ENCODE peak calls at places on chromosomes 11 and 22, in nine cellular contexts. Y, W, V, Q, N, J, A, T and I are unnamed samples.

GRCh38 chr11:27347949-27348879 is 14.8 kb downstream of the CCDC34 start:
- DNase-seq in N (no peak), W (no peak), Y (no peak), Q (no peak), A (no peak), T (no peak), J (no peak), V (peak), I (no peak)

GRCh38 chr11:27370374-27370773 is 7.4 kb upstream of the CCDC34 start:
- DNase-seq in Q (no peak), A (no peak), J (no peak), V (no peak), W (peak), Y (peak), N (no peak), T (no peak), I (no peak)

GRCh38 chr11:65301491-65302329 is 13.0 kb upstream of the CDC42EP2 start:
- DNase-seq in V (no peak), J (no peak), W (peak), A (no peak), T (no peak), N (no peak), Y (peak), Q (no peak), I (no peak)

GRCh38 chr22:48490513-48491411 is 1336.9 kb downstream of the BRD1 start:
- DNase-seq in J (no peak), T (no peak), Y (no peak), Q (no peak), W (no peak), N (no peak), A (no peak), V (no peak), I (no peak)

GRCh38 chr11:81749245-81749644 is 984.4 kb downstream of the FAM181B start:
- DNase-seq in T (no peak), Q (no peak), Y (no peak), W (no peak), V (no peak), J (no peak), A (no peak), N (no peak), I (no peak)

GRCh38 chr11:36340909-36341308 is 44.8 kb downstream of the PRR5L start:
- DNase-seq in J (no peak), V (no peak), W (no peak), A (no peak), T (no peak), Q (no peak), Y (no peak), N (no peak), I (no peak)

GRCh38 chr22:20940178-20940790 is 23.1 kb downstream of the CRKL start:
- DNase-seq in T (no peak), Q (peak), N (no peak), A (no peak), V (no peak), W (no peak), Y (peak), J (no peak), I (no peak)

GRCh38 chr11:18332302-18332701 is 9.9 kb downstream of the GTF2H1 start:
- DNase-seq in N (no peak), A (no peak), Q (no peak), W (no peak), V (no peak), Y (no peak), J (no peak), T (no peak), I (no peak)

GRCh38 chr11:112526699-112527410 is 266.2 kb upstream of the PLET1 start:
- DNase-seq in N (no peak), Q (peak), Y (no peak), J (no peak), W (no peak), V (no peak), A (no peak), T (no peak), I (no peak)

GRCh38 chr11:2390871-2391662 is 9.5 kb upstream of the TSSC4 start:
- DNase-seq in A (no peak), W (peak), Y (peak), T (no peak), N (no peak), Q (peak), J (no peak), V (peak), I (peak)

GRCh38 chr22:41565403-41566054 is 4.7 kb downstream of the CSDC2 start:
- DNase-seq in Q (peak), W (peak), V (peak), J (no peak), A (no peak), Y (peak), T (no peak), N (peak), I (peak)

GRCh38 chr11:65471410-65471762 is 27.5 kb upstream of the MALAT1 start:
- DNase-seq in Q (peak), N (peak), T (no peak), V (peak), W (peak), J (peak), A (peak), Y (peak), I (peak)

GRCh38 chr11:61587541-61587941 is 6.7 kb upstream of the SYT7 start:
- DNase-seq in T (no peak), Y (peak), N (no peak), J (peak), V (peak), A (peak), Q (peak), W (no peak), I (no peak)

GRCh38 chr11:14119357-14119756 is 156.8 kb downstream of the SPON1 start:
- DNase-seq in A (no peak), Y (peak), T (no peak), W (no peak), V (peak), N (no peak), J (no peak), Q (no peak), I (no peak)
- H3K4me3 ChIP-seq in A (no peak), Y (no peak), T (no peak), W (no peak), V (no peak), N (no peak), J (no peak), Q (no peak), I (no peak)

DNA sequence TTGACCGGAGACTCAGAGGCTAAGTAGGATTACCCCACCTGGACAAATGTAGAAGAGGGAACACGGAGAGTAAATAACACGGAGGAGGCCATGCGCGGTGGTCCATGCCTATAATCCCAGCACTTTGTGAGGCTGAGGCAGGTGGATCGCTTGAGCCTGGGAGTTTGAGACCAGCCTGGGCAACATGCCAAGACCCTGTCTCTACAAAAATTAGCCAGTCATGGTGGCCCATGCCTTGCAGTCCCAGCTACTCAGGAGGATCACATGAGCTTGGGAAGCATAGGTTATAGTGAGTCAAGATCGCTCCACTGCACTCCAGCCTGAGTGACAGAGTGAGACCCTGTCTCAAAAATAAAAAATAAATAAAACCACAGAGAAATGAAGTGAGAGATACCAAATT is 53.9 kb downstream of the AMOTL1 start:
- DNase-seq in Q (no peak), T (no peak), W (no peak), A (no peak), V (no peak), Y (no peak), N (no peak), J (no peak), I (no peak)
- TF ChIP-seq CTCF in Q (no peak), T (no peak), W (no peak), A (no peak), V (no peak), Y (no peak), N (no peak), J (no peak), I (no peak)

GRCh38 chr11:12028303-12028702 is 19.9 kb upstream of the DKK3 start:
- DNase-seq in J (no peak), A (no peak), W (no peak), Y (no peak), N (no peak), V (no peak), Q (no peak), T (no peak), I (no peak)

GRCh38 chr11:12024314-12024926 is 16.0 kb upstream of the DKK3 start:
- DNase-seq in J (no peak), Y (no peak), V (no peak), N (no peak), A (no peak), T (no peak), Q (no peak), W (no peak), I (no peak)

GRCh38 chr11:12029738-12030363 is 21.4 kb upstream of the DKK3 start:
- DNase-seq in W (peak), J (no peak), A (no peak), Y (peak), T (no peak), V (peak), N (no peak), Q (peak), I (no peak)

GRCh38 chr11:12027844-12028243 is 19.4 kb upstream of the DKK3 start:
- DNase-seq in W (no peak), N (no peak), Y (no peak), A (no peak), J (no peak), T (no peak), V (no peak), Q (no peak), I (no peak)

DNA sequence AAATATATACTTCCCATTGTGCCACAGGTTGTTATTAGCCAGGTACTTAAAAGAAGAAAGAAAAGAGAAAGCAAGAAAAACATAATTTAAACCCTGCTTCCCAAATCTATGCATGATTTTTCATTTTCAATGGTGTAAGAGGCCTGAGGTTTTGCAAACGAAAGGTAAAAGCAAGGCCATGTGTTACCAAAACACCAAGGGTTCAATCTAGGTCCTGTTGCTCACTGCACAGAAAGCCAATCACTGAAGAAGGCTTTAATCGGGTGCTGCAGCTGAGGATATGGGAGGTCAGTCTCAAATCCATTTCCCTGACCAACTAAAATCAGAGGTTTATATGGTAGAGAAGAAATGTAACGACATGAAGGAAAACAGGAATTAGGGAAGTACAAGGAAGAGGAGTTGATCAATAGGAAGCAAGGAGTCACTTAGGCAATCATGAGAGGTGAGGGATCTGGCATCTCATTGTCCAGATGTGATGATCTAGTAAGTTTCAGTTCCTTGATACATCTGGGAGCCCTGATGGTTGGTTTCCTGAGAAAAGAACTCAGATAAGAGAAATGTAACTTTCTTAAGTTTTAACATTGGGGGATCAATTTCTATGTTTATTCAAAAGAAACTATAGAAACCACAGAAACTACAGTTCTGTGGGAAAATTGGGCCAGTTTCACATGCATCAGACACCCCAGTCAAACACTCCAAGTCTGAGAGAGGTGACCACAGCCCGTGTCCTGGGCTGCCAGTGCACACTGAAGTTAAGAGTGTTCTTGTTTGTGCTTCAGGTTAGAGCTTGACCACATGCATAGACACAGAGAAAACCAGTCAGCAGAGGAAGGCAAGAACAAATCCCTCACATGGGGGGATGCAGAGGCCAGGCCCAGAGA is 18.1 kb upstream of the DKK3 start:
- DNase-seq in A (no peak), Q (no peak), J (no peak), N (no peak), W (no peak), T (no peak), Y (no peak), V (no peak), I (peak)
- H3K4me3 ChIP-seq in A (no peak), Q (no peak), J (no peak), N (no peak), W (no peak), T (no peak), Y (no peak), V (no peak), I (no peak)

GRCh38 chr11:123020968-123021367 is 39.3 kb upstream of the BSX start:
- DNase-seq in Y (peak), T (no peak), J (peak), Q (peak), N (peak), A (no peak), V (peak), W (peak), I (peak)
- TF ChIP-seq CTCF in Y (peak), T (peak), J (peak), Q (peak), N (peak), A (peak), V (peak), W (peak), I (peak)

DNA sequence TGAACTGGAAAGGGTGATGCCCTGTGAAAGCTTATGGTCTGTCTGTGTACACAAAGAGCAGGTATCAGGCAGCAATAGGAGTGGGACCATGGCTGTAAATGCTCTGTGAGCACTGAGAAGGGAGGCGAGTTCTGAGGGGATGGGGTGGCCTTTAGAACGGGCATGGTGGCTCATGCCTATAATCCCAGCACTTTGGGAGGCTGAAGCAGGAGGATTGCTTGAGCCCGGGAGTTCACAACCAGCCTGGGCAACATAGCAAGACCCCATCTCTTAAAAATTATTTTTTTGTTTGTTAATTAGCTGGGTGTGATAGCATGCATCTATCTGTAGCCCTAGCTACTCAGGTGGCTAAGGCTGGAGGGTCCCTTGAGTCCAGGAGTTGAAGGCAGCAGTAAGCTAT is 3.5 kb downstream of the SPINDOC start:
- DNase-seq in Q (no peak), N (no peak), J (no peak), A (no peak), V (no peak), Y (no peak), T (no peak), W (no peak), I (no peak)
- H3K4me3 ChIP-seq in Q (no peak), N (no peak), J (no peak), A (no peak), V (no peak), Y (no peak), T (no peak), W (no peak), I (no peak)